ENCODE peak calls at places on chromosomes 16 and 17, in four cellular contexts. O is A549, K is Panc1, H is HCT116. J is an unnamed sample.

GRCh38 chr17:64019486-64020067 is 856 bp downstream of the ICAM2 start:
- DNase-seq in K (no peak), O (no peak), H (no peak), J (no peak)

GRCh38 chr16:3173892-3174617 is 13.9 kb upstream of the OR1F1 start:
- DNase-seq in H (no peak), O (peak), K (no peak), J (peak)

GRCh38 chr17:42880776-42881175 is 19.8 kb upstream of the G6PC1 start:
- DNase-seq in H (no peak), O (no peak), K (no peak), J (no peak)

GRCh38 chr16:25093208-25094061 is 18.1 kb upstream of the LCMT1 start:
- DNase-seq in K (no peak), O (no peak), H (no peak), J (peak)

GRCh38 chr17:74691151-74691550 is 21.6 kb downstream of the CD300LF start:
- DNase-seq in H (no peak), O (no peak), K (no peak), J (no peak)

GRCh38 chr17:76565728-76566612 is 19.7 kb downstream of the ST6GALNAC2 start:
- DNase-seq in H (no peak), K (no peak), O (no peak), J (no peak)

GRCh38 chr17:37483311-37484039 is 6.2 kb upstream of the DUSP14 start:
- DNase-seq in K (no peak), O (peak), H (no peak), J (no peak)

GRCh38 chr17:3411070-3411469 is at the start of gene OR3A3:
- DNase-seq in H (no peak), K (no peak), O (no peak), J (no peak)

GRCh38 chr17:31877341-31877740 is 18.3 kb upstream of the COPRS start:
- DNase-seq in H (no peak), K (no peak), O (no peak), J (no peak)

GRCh38 chr16:64738321-64738960 is 383.4 kb downstream of the CDH11 start:
- DNase-seq in H (no peak), O (no peak), K (no peak), J (no peak)

GRCh38 chr17:42809250-42809649 is 10.6 kb downstream of the CNTD1 start:
- DNase-seq in K (no peak), O (peak), H (no peak), J (no peak)

GRCh38 chr16:11634307-11634706 is 33.9 kb upstream of the SNN start:
- DNase-seq in H (no peak), K (no peak), O (no peak), J (no peak)

GRCh38 chr17:32755045-32755805 is 121.7 kb downstream of the MYO1D start:
- DNase-seq in H (peak), O (peak), K (peak), J (peak)

GRCh38 chr16:70428178-70428998 is 10.5 kb downstream of the ST3GAL2 start:
- DNase-seq in H (peak), O (peak), K (peak), J (peak)

GRCh38 chr16:72810480-72810879 is 237.4 kb downstream of the ZFHX3 start:
- DNase-seq in O (no peak), K (no peak), H (no peak), J (no peak)

GRCh38 chr16:72809446-72809845 is 238.5 kb downstream of the ZFHX3 start:
- DNase-seq in H (no peak), K (no peak), O (no peak), J (no peak)

GRCh38 chr16:72808754-72809153 is 239.2 kb downstream of the ZFHX3 start:
- DNase-seq in K (no peak), H (no peak), O (no peak), J (no peak)

GRCh38 chr16:72805486-72805885 is 242.4 kb downstream of the ZFHX3 start:
- DNase-seq in O (no peak), H (no peak), K (no peak), J (no peak)

DNA sequence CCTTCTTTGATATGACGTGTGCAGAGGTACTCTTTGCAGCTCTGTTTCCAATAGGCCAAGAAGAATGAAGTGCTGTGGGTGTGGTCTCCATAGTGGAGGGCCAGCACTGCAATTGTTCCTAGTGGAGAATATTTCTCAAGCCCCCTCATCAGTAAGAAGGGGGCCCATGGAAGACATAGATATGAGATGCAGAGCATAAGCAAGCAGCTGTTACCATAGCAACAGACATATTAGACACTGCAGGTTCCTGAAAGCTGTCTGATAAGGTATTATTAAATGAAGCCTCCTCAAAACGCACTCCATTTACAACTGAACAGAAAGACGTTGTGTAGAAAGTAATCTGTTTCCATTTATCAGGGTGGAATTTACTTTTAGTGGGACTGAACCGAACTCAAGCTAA is 240.6 kb downstream of the ZFHX3 start:
- DNase-seq in O (no peak), K (no peak), H (no peak), J (no peak)
- TF ChIP-seq REST in O (no peak), K (no peak), H (no peak), J (no peak)

DNA sequence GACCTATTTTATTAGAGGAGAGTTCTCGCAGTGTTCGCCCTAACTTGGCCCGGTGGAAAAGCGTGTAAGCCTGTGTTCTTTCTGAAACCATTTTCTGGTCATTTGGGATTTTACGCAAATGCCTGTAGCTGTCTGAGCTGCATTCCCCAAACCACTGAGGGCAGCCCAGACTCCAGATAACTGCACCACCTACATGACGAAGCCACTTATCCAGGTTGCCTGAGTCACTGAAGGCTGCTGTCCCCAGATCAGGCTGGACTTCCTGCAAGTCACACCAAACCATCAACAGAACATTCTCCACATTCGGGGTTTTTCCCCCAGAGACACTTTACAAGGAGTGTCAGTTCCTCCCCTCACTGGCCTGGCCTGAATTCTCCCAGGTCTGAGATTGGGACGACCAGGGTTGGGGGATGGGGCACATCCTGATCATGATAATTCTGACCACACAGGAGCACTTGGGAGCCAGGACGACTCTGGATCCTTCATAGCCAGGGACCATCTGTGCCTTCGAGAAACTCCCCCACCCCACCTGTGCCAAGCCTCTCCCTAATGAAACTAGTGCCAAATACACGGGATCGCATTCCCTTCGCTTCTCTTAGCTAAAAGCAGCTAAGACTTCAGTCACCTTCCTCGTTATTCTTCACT is 2.3 kb downstream of the RPRML start:
- DNase-seq in H (no peak), K (no peak), O (peak), J (no peak)
- TF ChIP-seq REST in H (no peak), K (no peak), O (no peak), J (no peak)

GRCh38 chr17:40542562-40543411 is 22.5 kb downstream of the CCR7 start:
- DNase-seq in H (no peak), K (no peak), O (peak), J (no peak)
- TF ChIP-seq REST in H (no peak), K (no peak), O (no peak), J (no peak)

GRCh38 chr16:19130852-19131808 is 17.4 kb downstream of the ITPRIPL2 start:
- DNase-seq in H (no peak), K (no peak), O (peak), J (peak)
- TF ChIP-seq REST in H (no peak), K (no peak), O (no peak), J (no peak)